ENCODE peak calls at places on chromosome 7, in eight cellular contexts. X, W, M, U, S, N, Z and G are unnamed samples.

GRCh38 chr7:37028909-37029440 is 304.7 kb upstream of the AOAH start:
- DNase-seq in X (no peak), W (peak), M (no peak), U (peak), S (no peak), N (no peak), Z (no peak), G (no peak)

GRCh38 chr7:65798111-65799075 is 74.5 kb upstream of the VKORC1L1 start:
- DNase-seq in X (no peak), W (no peak), M (no peak), U (peak), S (no peak), N (no peak), Z (no peak), G (no peak)

GRCh38 chr7:105875505-105875904 is 894 bp downstream of the ATXN7L1 start:
- DNase-seq in X (no peak), W (no peak), M (no peak), U (peak), S (no peak), N (no peak), Z (no peak), G (no peak)

GRCh38 chr7:100720320-100720644 is at the start of gene EPO:
- DNase-seq in X (no peak), W (no peak), M (no peak), U (no peak), S (no peak), N (no peak), Z (no peak), G (no peak)

GRCh38 chr7:6175642-6176041 is 96.8 kb downstream of the CYTH3 start:
- DNase-seq in X (no peak), W (no peak), M (no peak), U (no peak), S (no peak), N (peak), Z (no peak), G (no peak)

GRCh38 chr7:4996696-4997222 is 37.8 kb upstream of the MMD2 start:
- DNase-seq in X (no peak), W (no peak), M (no peak), U (no peak), S (no peak), N (no peak), Z (no peak), G (no peak)

GRCh38 chr7:77348371-77348813 is 67.8 kb downstream of the GSAP start:
- DNase-seq in X (no peak), W (no peak), M (no peak), U (no peak), S (no peak), N (peak), Z (no peak), G (no peak)

GRCh38 chr7:45718464-45719330 is 144.5 kb downstream of the ADCY1 start:
- DNase-seq in X (no peak), W (no peak), M (no peak), U (no peak), S (no peak), N (no peak), Z (no peak), G (no peak)

GRCh38 chr7:39091774-39092173 is 114.1 kb downstream of the POU6F2 start:
- DNase-seq in X (no peak), W (no peak), M (no peak), U (no peak), S (no peak), N (no peak), Z (no peak), G (no peak)

GRCh38 chr7:129859188-129859587 is 93.6 kb downstream of the UBE2H start:
- DNase-seq in X (no peak), W (no peak), M (no peak), U (no peak), S (no peak), N (no peak), Z (no peak), G (no peak)

GRCh38 chr7:141593134-141593533 is 41.9 kb downstream of the AGK start:
- DNase-seq in X (peak), W (no peak), M (no peak), U (no peak), S (no peak), N (no peak), Z (no peak), G (no peak)

GRCh38 chr7:133784421-133785045 is 342.6 kb upstream of the LRGUK start:
- DNase-seq in X (no peak), W (no peak), M (no peak), U (no peak), S (no peak), N (no peak), Z (no peak), G (no peak)

GRCh38 chr7:143258830-143259229 is 4.4 kb upstream of the GSTK1 start:
- DNase-seq in X (no peak), W (no peak), M (no peak), U (peak), S (no peak), N (peak), Z (no peak), G (no peak)

GRCh38 chr7:152667900-152668440 is 8.0 kb downstream of the XRCC2 start:
- DNase-seq in X (no peak), W (no peak), M (no peak), U (no peak), S (no peak), N (no peak), Z (no peak), G (no peak)

DNA sequence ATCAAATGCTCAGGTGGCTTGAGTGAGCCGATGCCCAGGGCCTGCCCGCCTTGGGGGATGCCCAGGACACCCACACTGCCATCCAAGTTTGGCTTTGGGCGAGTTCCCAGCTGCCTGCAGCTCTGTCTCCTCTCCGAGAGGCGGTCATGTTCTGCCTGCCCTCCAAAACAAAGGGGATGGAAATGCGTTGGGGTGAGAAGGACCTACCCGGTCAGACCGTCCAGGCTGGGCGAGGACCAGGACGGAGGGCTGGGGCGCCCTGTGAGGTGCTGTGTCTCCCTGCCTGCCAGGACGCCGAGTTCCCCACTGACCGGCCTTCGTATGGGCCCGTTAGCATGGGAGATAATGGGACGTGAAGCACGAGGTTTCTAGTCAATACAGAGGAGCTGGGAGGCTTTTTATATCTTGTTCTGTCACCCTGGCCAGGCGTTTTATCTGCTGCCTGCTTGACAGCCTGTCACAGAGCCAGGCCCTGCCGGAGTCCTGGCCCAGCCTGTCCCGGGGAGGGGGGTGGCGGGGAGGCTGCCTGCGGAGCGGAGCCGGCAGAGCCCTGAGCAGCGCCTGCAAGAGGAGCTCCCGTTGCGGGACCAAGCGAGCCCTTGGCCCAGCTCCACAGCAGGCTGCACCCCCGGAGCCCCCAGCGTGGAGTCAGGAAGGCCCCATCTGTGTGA is 22.0 kb upstream of the ELFN1 start:
- DNase-seq in X (no peak), W (no peak), M (peak), U (no peak), S (no peak), N (peak), Z (no peak), G (peak)
- H3K27ac ChIP-seq in X (no peak), W (no peak), M (peak), U (no peak), S (no peak), N (no peak), Z (no peak), G (no peak)

DNA sequence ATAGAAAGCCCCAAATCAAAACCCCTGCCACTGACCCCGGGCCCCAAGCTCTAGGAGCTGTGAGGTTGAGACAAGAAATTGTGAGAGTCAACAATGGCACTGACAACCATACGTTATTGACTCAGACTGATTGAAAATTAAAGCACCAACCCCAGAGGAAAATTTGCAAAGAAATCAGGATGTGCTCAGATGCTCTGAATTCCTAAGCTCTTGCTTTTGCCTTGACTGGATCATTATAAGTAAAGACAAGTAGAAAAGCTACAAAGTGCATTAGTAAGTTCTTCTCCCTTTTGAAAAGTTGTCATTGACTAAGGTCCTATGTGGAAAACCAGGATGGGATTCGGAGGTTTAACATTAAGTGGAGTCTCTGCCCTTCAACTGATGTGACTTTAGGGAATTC is 130.2 kb downstream of the SAMD9 start:
- DNase-seq in X (no peak), W (no peak), M (no peak), U (no peak), S (no peak), N (no peak), Z (no peak), G (no peak)
- H3K27ac ChIP-seq in X (no peak), W (no peak), M (no peak), U (no peak), S (no peak), N (no peak), Z (no peak), G (no peak)

GRCh38 chr7:48563334-48563733 is 361.0 kb upstream of the CDC14C start:
- DNase-seq in X (no peak), W (no peak), M (no peak), U (no peak), S (no peak), N (no peak), Z (no peak), G (no peak)
- H3K27ac ChIP-seq in X (no peak), W (no peak), M (no peak), U (no peak), S (no peak), N (no peak), Z (no peak), G (no peak)

DNA sequence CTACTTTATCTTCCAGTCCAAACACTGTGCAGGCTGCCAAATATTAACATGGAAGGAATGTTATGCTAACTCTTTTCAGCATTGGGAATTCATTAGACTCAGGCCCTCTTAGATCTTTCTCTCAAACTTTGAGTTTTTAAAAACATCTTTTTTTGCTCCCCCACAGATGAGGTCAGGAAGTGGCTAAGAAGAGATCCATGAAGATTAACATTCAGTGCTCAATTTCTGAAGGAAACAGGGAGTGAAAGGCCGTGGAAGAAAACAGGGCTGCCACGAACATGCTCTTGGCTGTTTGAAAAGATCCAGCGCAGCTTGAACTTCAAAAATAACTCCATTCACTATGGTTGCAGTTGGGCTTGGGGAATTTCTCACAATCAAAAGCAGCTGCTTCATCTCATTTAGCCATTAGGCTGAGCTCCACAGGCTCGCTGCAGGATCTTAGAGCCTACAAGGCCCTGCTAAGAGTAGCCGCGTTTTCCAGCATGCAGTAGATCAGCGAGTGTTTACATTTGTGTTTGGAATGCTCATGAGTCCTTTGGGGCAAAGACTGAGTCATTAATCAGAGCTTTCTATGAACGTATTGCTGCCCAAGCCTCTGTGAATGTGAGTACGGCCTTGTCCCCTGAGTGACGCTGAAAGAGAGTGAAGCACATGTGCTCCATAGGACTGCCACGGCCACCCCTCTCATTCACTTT is 41.2 kb upstream of the TNS3 start:
- DNase-seq in X (peak), W (no peak), M (no peak), U (no peak), S (no peak), N (peak), Z (no peak), G (no peak)
- H3K27ac ChIP-seq in X (peak), W (no peak), M (peak), U (no peak), S (peak), N (peak), Z (no peak), G (peak)

GRCh38 chr7:131403322-131403721 is 75.6 kb downstream of the MKLN1 start:
- DNase-seq in X (no peak), W (no peak), M (no peak), U (no peak), S (no peak), N (no peak), Z (no peak), G (no peak)

GRCh38 chr7:131404226-131404911 is 76.7 kb downstream of the MKLN1 start:
- DNase-seq in X (no peak), W (no peak), M (no peak), U (no peak), S (no peak), N (no peak), Z (no peak), G (no peak)

GRCh38 chr7:131413711-131414110 is 86.0 kb downstream of the MKLN1 start:
- DNase-seq in X (no peak), W (no peak), M (no peak), U (no peak), S (no peak), N (no peak), Z (no peak), G (no peak)

GRCh38 chr7:131409129-131409766 is 81.6 kb downstream of the MKLN1 start:
- DNase-seq in X (no peak), W (no peak), M (no peak), U (no peak), S (no peak), N (no peak), Z (no peak), G (no peak)
- H3K27ac ChIP-seq in X (no peak), W (no peak), M (no peak), U (no peak), S (no peak), N (no peak), Z (no peak), G (no peak)

DNA sequence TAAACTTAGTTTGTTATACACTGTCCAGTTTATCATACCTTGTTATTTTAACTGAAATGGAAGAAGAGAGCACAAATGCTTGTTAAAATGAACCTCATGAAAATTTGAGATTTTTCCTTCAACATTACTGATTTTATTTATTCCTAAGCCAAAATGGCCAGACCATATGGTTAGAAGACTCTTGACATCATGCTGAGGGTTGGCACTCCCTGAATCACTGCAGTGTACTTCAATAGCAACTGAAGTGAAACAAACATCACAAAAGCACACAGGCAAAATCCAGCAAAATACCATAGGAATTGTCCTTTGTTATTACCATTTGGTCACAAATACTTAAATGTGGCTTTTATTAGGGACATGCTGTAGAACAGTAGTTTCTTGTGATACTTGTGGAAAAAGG is 347.8 kb downstream of the NXPH1 start:
- DNase-seq in X (no peak), W (no peak), M (no peak), U (no peak), S (no peak), N (no peak), Z (no peak), G (no peak)
- H3K27ac ChIP-seq in X (no peak), W (no peak), M (no peak), U (no peak), S (no peak), N (no peak), Z (no peak), G (no peak)

DNA sequence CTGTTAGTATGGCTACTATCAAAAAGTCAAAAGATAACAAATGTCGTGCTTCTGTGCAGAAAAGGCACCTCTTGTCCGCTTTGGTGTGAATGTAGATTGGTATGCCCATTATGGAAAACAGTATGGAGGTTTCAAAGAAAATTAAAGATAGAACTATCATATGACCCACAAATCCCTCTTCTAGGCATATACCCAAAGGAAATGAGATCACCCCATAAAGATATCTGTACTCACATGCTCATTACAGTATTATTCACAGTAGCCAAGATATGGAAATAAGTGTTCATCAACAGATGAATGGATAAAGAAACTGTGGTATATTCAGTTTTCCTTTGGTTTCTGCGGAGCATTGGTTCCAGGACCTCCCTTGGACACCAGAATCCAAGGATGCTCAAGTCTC is 180.5 kb upstream of the PPP1R3A start:
- DNase-seq in X (no peak), W (no peak), M (no peak), U (no peak), S (no peak), N (no peak), Z (no peak), G (no peak)
- H3K27ac ChIP-seq in X (no peak), W (no peak), M (no peak), U (no peak), S (no peak), N (no peak), Z (no peak), G (no peak)

DNA sequence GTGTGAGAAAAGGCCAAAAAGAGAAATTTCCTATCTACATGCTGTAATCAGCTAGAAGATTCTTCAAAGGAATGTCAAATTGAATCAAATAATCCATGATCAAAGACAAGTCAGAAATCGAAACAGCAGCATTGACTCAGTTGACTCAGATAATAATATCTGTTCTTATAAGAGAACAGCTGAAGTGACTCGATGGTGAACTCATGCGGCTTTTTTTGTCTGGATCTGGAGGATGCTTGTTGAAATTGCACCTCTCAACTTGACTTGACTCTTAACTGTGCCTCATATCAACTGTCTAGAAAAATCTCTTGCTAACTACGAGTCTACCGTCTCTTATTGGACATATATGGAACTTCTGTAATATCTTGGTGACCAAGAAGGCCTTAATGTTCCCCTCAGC is 599.5 kb downstream of the PHTF2 start:
- DNase-seq in X (no peak), W (no peak), M (no peak), U (no peak), S (no peak), N (no peak), Z (no peak), G (peak)
- H3K27ac ChIP-seq in X (no peak), W (no peak), M (no peak), U (no peak), S (no peak), N (no peak), Z (no peak), G (peak)

DNA sequence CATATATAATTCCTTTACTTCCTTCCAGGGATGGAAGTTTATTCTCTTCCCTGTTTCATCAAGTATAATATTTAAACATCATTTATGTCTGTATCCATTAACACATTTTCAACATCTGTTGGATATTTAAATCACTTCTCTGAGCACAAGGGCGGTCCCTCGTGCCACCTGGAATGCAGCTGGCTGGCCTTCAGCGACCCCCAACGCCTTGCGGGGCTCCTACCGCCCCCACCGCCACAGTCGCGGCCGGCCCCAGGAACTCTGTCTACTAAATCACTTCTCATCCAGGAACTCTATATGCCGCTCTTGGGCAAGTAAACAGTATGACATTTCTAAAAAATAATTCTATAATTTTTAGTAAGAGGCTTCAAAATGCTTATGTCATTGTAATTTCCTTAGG is 221.1 kb upstream of the PTN start:
- DNase-seq in X (no peak), W (no peak), M (no peak), U (no peak), S (no peak), N (no peak), Z (no peak), G (no peak)
- H3K27ac ChIP-seq in X (no peak), W (no peak), M (no peak), U (no peak), S (no peak), N (no peak), Z (no peak), G (no peak)